ENCODE peak calls at places on chromosomes 7 and 10, in five cellular contexts. K is aorta; N is left ventricle myocardium inferior; P is CD4-positive, CD25-positive, alpha-beta regulatory T cell; G is neural progenitor cell. T is an unnamed sample. For H3K9me3, the result is how much of the 10 kb centered on the place peaks cover.

GRCh38 chr10:66799474-66799873 is 126.4 kb upstream of the LRRTM3 start:
- DNase-seq in K (no peak), N (no peak), P (no peak), G (no peak), T (no peak)

GRCh38 chr7:412731-413356 is 106.8 kb downstream of the PDGFA start:
- DNase-seq in K (peak), N (peak), P (no peak), G (no peak), T (no peak)

GRCh38 chr10:121608669-121609190 is 10.5 kb upstream of the FGFR2 start:
- DNase-seq in K (no peak), N (peak), P (peak), G (peak), T (no peak)

GRCh38 chr7:135493362-135493761 is 16.5 kb downstream of the CNOT4 start:
- DNase-seq in K (no peak), N (no peak), P (no peak), G (no peak), T (no peak)

GRCh38 chr10:55631071-55631654 is 729.9 kb downstream of the ZWINT start:
- DNase-seq in K (peak), N (peak), P (peak), G (peak), T (no peak)

GRCh38 chr7:100963386-100963785 is 6.0 kb upstream of the MUC12 start:
- DNase-seq in K (no peak), N (no peak), P (no peak), G (no peak), T (no peak)

GRCh38 chr10:21702633-21703111 is 168.6 kb downstream of the MLLT10 start:
- DNase-seq in K (no peak), N (no peak), P (peak), G (no peak), T (no peak)

GRCh38 chr7:143240323-143241168 is 18.7 kb downstream of the TAS2R40 start:
- DNase-seq in K (peak), N (peak), P (peak), G (peak), T (no peak)

GRCh38 chr10:74825371-74826141 is 844 bp upstream of the KAT6B start:
- DNase-seq in K (no peak), N (peak), P (no peak), G (peak), T (no peak)

GRCh38 chr7:141956084-141956483 is 9.3 kb upstream of the CLEC5A start:
- DNase-seq in K (no peak), N (no peak), P (no peak), G (no peak), T (no peak)

GRCh38 chr7:141960687-141961422 is 12.7 kb downstream of the TAS2R38 start:
- DNase-seq in K (no peak), N (no peak), P (no peak), G (no peak), T (no peak)
- H3K27ac ChIP-seq in K (no peak), N (no peak), P (no peak), G (no peak), T (no peak)

GRCh38 chr7:29890251-29890650 is 83.9 kb downstream of the WIPF3 start:
- DNase-seq in K (no peak), N (no peak), P (no peak), G (no peak), T (no peak)
- H3K9me3 ChIP-seq in K (under half), N (under half), P (under half), G (under half), T (under half)

GRCh38 chr7:44384586-44385383 is 59.4 kb upstream of the CAMK2B start:
- DNase-seq in K (no peak), N (no peak), P (no peak), G (no peak), T (no peak)
- H3K27ac ChIP-seq in K (no peak), N (peak), P (no peak), G (no peak), T (no peak)

GRCh38 chr10:38112159-38112558 is 18.0 kb downstream of the ZNF37A start:
- DNase-seq in K (no peak), N (no peak), P (no peak), G (no peak), T (no peak)
- H3K9me3 ChIP-seq in K (under half), N (half or more), P (half or more), G (under half), T (under half)